ENCODE peak calls at places on chromosomes 3 and 15, in seven cellular contexts. One of them, this sample, is unnamed.

GRCh38 chr3:117411991-117412390 is 702.4 kb downstream of the TUSC7 start:
- DNase-seq in NCI-H1436: no peak
- DNase-seq in CD8-positive, alpha-beta memory T cell: no peak
- DNase-seq in stimulated activated CD8-positive, alpha-beta memory T cell treated with anti-CD3 and anti-CD28 coated beads, Interleukin-4, amount 100 ng/mL, for 4 hours: no peak
- DNase-seq in NAMALWA: no peak
- DNase-seq in myocyte: no peak
- DNase-seq in GM12892: no peak
- DNase-seq in this sample: no peak

GRCh38 chr3:128348805-128349531 is 117.7 kb downstream of the DNAJB8 start:
- DNase-seq in GM12892: no peak
- DNase-seq in stimulated activated CD8-positive, alpha-beta memory T cell treated with anti-CD3 and anti-CD28 coated beads, Interleukin-4, amount 100 ng/mL, for 4 hours: no peak
- DNase-seq in NCI-H1436: no peak
- DNase-seq in NAMALWA: peak; percentile 24
- DNase-seq in CD8-positive, alpha-beta memory T cell: no peak
- DNase-seq in myocyte: no peak
- DNase-seq in this sample: no peak

GRCh38 chr15:69880616-69881309 is 217.0 kb downstream of the TLE3 start:
- DNase-seq in GM12892: no peak
- DNase-seq in NCI-H1436: no peak
- DNase-seq in myocyte: no peak
- DNase-seq in CD8-positive, alpha-beta memory T cell: no peak
- DNase-seq in NAMALWA: peak; percentile 49
- DNase-seq in stimulated activated CD8-positive, alpha-beta memory T cell treated with anti-CD3 and anti-CD28 coated beads, Interleukin-4, amount 100 ng/mL, for 4 hours: no peak
- DNase-seq in this sample: no peak

GRCh38 chr3:135871311-135871710 is 94.2 kb upstream of the PPP2R3A start:
- DNase-seq in myocyte: peak; percentile 45
- DNase-seq in stimulated activated CD8-positive, alpha-beta memory T cell treated with anti-CD3 and anti-CD28 coated beads, Interleukin-4, amount 100 ng/mL, for 4 hours: no peak
- DNase-seq in GM12892: no peak
- DNase-seq in NCI-H1436: no peak
- DNase-seq in NAMALWA: no peak
- DNase-seq in CD8-positive, alpha-beta memory T cell: no peak
- DNase-seq in this sample: no peak

GRCh38 chr3:172709776-172710708 is 825 bp downstream of the NCEH1 start:
- DNase-seq in CD8-positive, alpha-beta memory T cell: no peak
- DNase-seq in NCI-H1436: no peak
- DNase-seq in myocyte: peak; percentile 51
- DNase-seq in stimulated activated CD8-positive, alpha-beta memory T cell treated with anti-CD3 and anti-CD28 coated beads, Interleukin-4, amount 100 ng/mL, for 4 hours: no peak
- DNase-seq in NAMALWA: peak; percentile 39
- DNase-seq in GM12892: no peak
- DNase-seq in this sample: no peak

GRCh38 chr3:124592658-124593441 is 137.4 kb upstream of the UMPS start:
- DNase-seq in CD8-positive, alpha-beta memory T cell: no peak
- DNase-seq in stimulated activated CD8-positive, alpha-beta memory T cell treated with anti-CD3 and anti-CD28 coated beads, Interleukin-4, amount 100 ng/mL, for 4 hours: no peak
- DNase-seq in NAMALWA: no peak
- DNase-seq in myocyte: no peak
- DNase-seq in NCI-H1436: no peak
- DNase-seq in GM12892: no peak
- DNase-seq in this sample: no peak

GRCh38 chr15:58864602-58865419 is 68.7 kb downstream of the SLTM start:
- DNase-seq in NAMALWA: no peak
- DNase-seq in myocyte: peak; percentile 24
- DNase-seq in stimulated activated CD8-positive, alpha-beta memory T cell treated with anti-CD3 and anti-CD28 coated beads, Interleukin-4, amount 100 ng/mL, for 4 hours: no peak
- DNase-seq in GM12892: no peak
- DNase-seq in CD8-positive, alpha-beta memory T cell: no peak
- DNase-seq in NCI-H1436: no peak
- DNase-seq in this sample: no peak

GRCh38 chr15:80942746-80943565 is 46.7 kb downstream of the MESD start:
- DNase-seq in myocyte: no peak
- DNase-seq in NAMALWA: no peak
- DNase-seq in GM12892: no peak
- DNase-seq in CD8-positive, alpha-beta memory T cell: no peak
- DNase-seq in NCI-H1436: no peak
- DNase-seq in stimulated activated CD8-positive, alpha-beta memory T cell treated with anti-CD3 and anti-CD28 coated beads, Interleukin-4, amount 100 ng/mL, for 4 hours: no peak
- DNase-seq in this sample: no peak

GRCh38 chr15:79329186-79329611 is 18.3 kb downstream of the TMED3 start:
- DNase-seq in CD8-positive, alpha-beta memory T cell: no peak
- DNase-seq in GM12892: no peak
- DNase-seq in myocyte: peak; percentile 72
- DNase-seq in NCI-H1436: no peak
- DNase-seq in stimulated activated CD8-positive, alpha-beta memory T cell treated with anti-CD3 and anti-CD28 coated beads, Interleukin-4, amount 100 ng/mL, for 4 hours: no peak
- DNase-seq in NAMALWA: no peak
- DNase-seq in this sample: no peak

GRCh38 chr15:72604794-72605193 is 49.7 kb upstream of the GOLGA6B start:
- DNase-seq in myocyte: no peak
- DNase-seq in NAMALWA: no peak
- DNase-seq in stimulated activated CD8-positive, alpha-beta memory T cell treated with anti-CD3 and anti-CD28 coated beads, Interleukin-4, amount 100 ng/mL, for 4 hours: no peak
- DNase-seq in NCI-H1436: no peak
- DNase-seq in CD8-positive, alpha-beta memory T cell: no peak
- DNase-seq in GM12892: no peak
- DNase-seq in this sample: no peak

GRCh38 chr15:92452143-92452542 is 58.5 kb downstream of the ST8SIA2 start:
- DNase-seq in stimulated activated CD8-positive, alpha-beta memory T cell treated with anti-CD3 and anti-CD28 coated beads, Interleukin-4, amount 100 ng/mL, for 4 hours: no peak
- DNase-seq in myocyte: peak; percentile 63
- DNase-seq in CD8-positive, alpha-beta memory T cell: no peak
- DNase-seq in GM12892: no peak
- DNase-seq in NCI-H1436: no peak
- DNase-seq in NAMALWA: no peak
- DNase-seq in this sample: no peak

GRCh38 chr15:86772369-86773059 is 692.8 kb downstream of the AGBL1 start:
- DNase-seq in GM12892: no peak
- DNase-seq in CD8-positive, alpha-beta memory T cell: no peak
- DNase-seq in NAMALWA: no peak
- DNase-seq in NCI-H1436: no peak
- DNase-seq in stimulated activated CD8-positive, alpha-beta memory T cell treated with anti-CD3 and anti-CD28 coated beads, Interleukin-4, amount 100 ng/mL, for 4 hours: no peak
- DNase-seq in myocyte: no peak
- DNase-seq in this sample: no peak

GRCh38 chr3:79154861-79155260 is 612.9 kb downstream of the ROBO1 start:
- DNase-seq in NCI-H1436: no peak
- DNase-seq in GM12892: no peak
- DNase-seq in NAMALWA: no peak
- DNase-seq in myocyte: peak; percentile 76
- DNase-seq in stimulated activated CD8-positive, alpha-beta memory T cell treated with anti-CD3 and anti-CD28 coated beads, Interleukin-4, amount 100 ng/mL, for 4 hours: no peak
- DNase-seq in CD8-positive, alpha-beta memory T cell: no peak
- DNase-seq in this sample: no peak

GRCh38 chr3:61237858-61238257 is 13.4 kb downstream of the FHIT start:
- DNase-seq in CD8-positive, alpha-beta memory T cell: no peak
- DNase-seq in stimulated activated CD8-positive, alpha-beta memory T cell treated with anti-CD3 and anti-CD28 coated beads, Interleukin-4, amount 100 ng/mL, for 4 hours: no peak
- DNase-seq in GM12892: no peak
- DNase-seq in NCI-H1436: no peak
- DNase-seq in NAMALWA: no peak
- DNase-seq in myocyte: no peak
- DNase-seq in this sample: no peak

GRCh38 chr15:66698318-66698961 is 3.6 kb upstream of the SMAD6 start:
- DNase-seq in NAMALWA: peak; percentile 53
- DNase-seq in GM12892: no peak
- DNase-seq in CD8-positive, alpha-beta memory T cell: no peak
- DNase-seq in NCI-H1436: peak; percentile 43
- DNase-seq in myocyte: peak; percentile 75
- DNase-seq in stimulated activated CD8-positive, alpha-beta memory T cell treated with anti-CD3 and anti-CD28 coated beads, Interleukin-4, amount 100 ng/mL, for 4 hours: no peak
- DNase-seq in this sample: peak; percentile 8

GRCh38 chr3:132783152-132783551 is 60.9 kb upstream of the NPHP3 start:
- DNase-seq in NAMALWA: no peak
- DNase-seq in CD8-positive, alpha-beta memory T cell: no peak
- DNase-seq in stimulated activated CD8-positive, alpha-beta memory T cell treated with anti-CD3 and anti-CD28 coated beads, Interleukin-4, amount 100 ng/mL, for 4 hours: no peak
- DNase-seq in NCI-H1436: no peak
- DNase-seq in myocyte: peak; percentile 68
- DNase-seq in GM12892: no peak
- DNase-seq in this sample: no peak

GRCh38 chr3:126113238-126113555 is 29.3 kb upstream of the SLC41A3 start:
- DNase-seq in NAMALWA: no peak
- DNase-seq in GM12892: no peak
- DNase-seq in stimulated activated CD8-positive, alpha-beta memory T cell treated with anti-CD3 and anti-CD28 coated beads, Interleukin-4, amount 100 ng/mL, for 4 hours: no peak
- DNase-seq in CD8-positive, alpha-beta memory T cell: no peak
- DNase-seq in NCI-H1436: no peak
- DNase-seq in myocyte: no peak
- DNase-seq in this sample: no peak

GRCh38 chr15:20353966-20354883 is 187.4 kb downstream of the GOLGA6L6 start:
- DNase-seq in CD8-positive, alpha-beta memory T cell: no peak
- DNase-seq in NCI-H1436: no peak
- DNase-seq in stimulated activated CD8-positive, alpha-beta memory T cell treated with anti-CD3 and anti-CD28 coated beads, Interleukin-4, amount 100 ng/mL, for 4 hours: no peak
- DNase-seq in NAMALWA: no peak
- DNase-seq in myocyte: no peak
- DNase-seq in GM12892: no peak
- DNase-seq in this sample: no peak

GRCh38 chr15:40054746-40055575 is 16.0 kb upstream of the SRP14 start:
- DNase-seq in CD8-positive, alpha-beta memory T cell: no peak
- DNase-seq in myocyte: peak; percentile 98
- DNase-seq in stimulated activated CD8-positive, alpha-beta memory T cell treated with anti-CD3 and anti-CD28 coated beads, Interleukin-4, amount 100 ng/mL, for 4 hours: no peak
- DNase-seq in NCI-H1436: peak; percentile 14
- DNase-seq in GM12892: peak; percentile 66
- DNase-seq in NAMALWA: peak; percentile 79
- DNase-seq in this sample: peak; percentile 38

GRCh38 chr3:72448858-72449257 is 399.4 kb downstream of the SHQ1 start:
- DNase-seq in GM12892: no peak
- DNase-seq in CD8-positive, alpha-beta memory T cell: no peak
- DNase-seq in NCI-H1436: no peak
- DNase-seq in NAMALWA: no peak
- DNase-seq in myocyte: peak; percentile 7
- DNase-seq in stimulated activated CD8-positive, alpha-beta memory T cell treated with anti-CD3 and anti-CD28 coated beads, Interleukin-4, amount 100 ng/mL, for 4 hours: no peak
- DNase-seq in this sample: no peak

GRCh38 chr3:69236808-69237707 is 114.7 kb upstream of the LMOD3 start:
- DNase-seq in NCI-H1436: no peak
- DNase-seq in NAMALWA: no peak
- DNase-seq in stimulated activated CD8-positive, alpha-beta memory T cell treated with anti-CD3 and anti-CD28 coated beads, Interleukin-4, amount 100 ng/mL, for 4 hours: no peak
- DNase-seq in myocyte: no peak
- DNase-seq in GM12892: no peak
- DNase-seq in CD8-positive, alpha-beta memory T cell: no peak
- DNase-seq in this sample: no peak

GRCh38 chr15:44325568-44325967 is 37.0 kb downstream of the GOLM2 start:
- DNase-seq in GM12892: no peak
- DNase-seq in CD8-positive, alpha-beta memory T cell: no peak
- DNase-seq in stimulated activated CD8-positive, alpha-beta memory T cell treated with anti-CD3 and anti-CD28 coated beads, Interleukin-4, amount 100 ng/mL, for 4 hours: no peak
- DNase-seq in myocyte: no peak
- DNase-seq in NAMALWA: no peak
- DNase-seq in NCI-H1436: no peak
- DNase-seq in this sample: no peak

GRCh38 chr3:37287776-37288175 is 113.4 kb upstream of the LRRFIP2 start:
- DNase-seq in CD8-positive, alpha-beta memory T cell: no peak
- DNase-seq in NCI-H1436: no peak
- DNase-seq in myocyte: no peak
- DNase-seq in NAMALWA: no peak
- DNase-seq in stimulated activated CD8-positive, alpha-beta memory T cell treated with anti-CD3 and anti-CD28 coated beads, Interleukin-4, amount 100 ng/mL, for 4 hours: no peak
- DNase-seq in GM12892: no peak
- DNase-seq in this sample: no peak

GRCh38 chr15:70569718-70570231 is 193.6 kb downstream of the UACA start:
- DNase-seq in CD8-positive, alpha-beta memory T cell: no peak
- DNase-seq in myocyte: no peak
- DNase-seq in GM12892: no peak
- DNase-seq in NAMALWA: no peak
- DNase-seq in NCI-H1436: no peak
- DNase-seq in stimulated activated CD8-positive, alpha-beta memory T cell treated with anti-CD3 and anti-CD28 coated beads, Interleukin-4, amount 100 ng/mL, for 4 hours: no peak
- DNase-seq in this sample: no peak

GRCh38 chr3:170730071-170730812 is 139.8 kb downstream of the RPL22L1 start:
- DNase-seq in GM12892: no peak
- DNase-seq in CD8-positive, alpha-beta memory T cell: no peak
- DNase-seq in myocyte: peak; percentile 70
- DNase-seq in stimulated activated CD8-positive, alpha-beta memory T cell treated with anti-CD3 and anti-CD28 coated beads, Interleukin-4, amount 100 ng/mL, for 4 hours: no peak
- DNase-seq in NAMALWA: no peak
- DNase-seq in NCI-H1436: no peak
- DNase-seq in this sample: no peak

GRCh38 chr15:41513282-41514227 is at the start of gene LTK:
- DNase-seq in GM12892: no peak
- DNase-seq in NAMALWA: peak; percentile 67
- DNase-seq in myocyte: peak; percentile 95
- DNase-seq in CD8-positive, alpha-beta memory T cell: peak; percentile 24
- DNase-seq in stimulated activated CD8-positive, alpha-beta memory T cell treated with anti-CD3 and anti-CD28 coated beads, Interleukin-4, amount 100 ng/mL, for 4 hours: no peak
- DNase-seq in NCI-H1436: no peak
- DNase-seq in this sample: no peak

GRCh38 chr15:87722941-87723691 is 533.4 kb downstream of the NTRK3 start:
- DNase-seq in NCI-H1436: no peak
- DNase-seq in GM12892: no peak
- DNase-seq in myocyte: no peak
- DNase-seq in NAMALWA: no peak
- DNase-seq in stimulated activated CD8-positive, alpha-beta memory T cell treated with anti-CD3 and anti-CD28 coated beads, Interleukin-4, amount 100 ng/mL, for 4 hours: no peak
- DNase-seq in CD8-positive, alpha-beta memory T cell: no peak
- DNase-seq in this sample: no peak

GRCh38 chr3:71512000-71512399 is 71.5 kb downstream of the FOXP1 start:
- DNase-seq in NCI-H1436: no peak
- DNase-seq in myocyte: no peak
- DNase-seq in NAMALWA: peak; percentile 47
- DNase-seq in stimulated activated CD8-positive, alpha-beta memory T cell treated with anti-CD3 and anti-CD28 coated beads, Interleukin-4, amount 100 ng/mL, for 4 hours: no peak
- DNase-seq in GM12892: peak; percentile 16
- DNase-seq in CD8-positive, alpha-beta memory T cell: peak; percentile 53
- DNase-seq in this sample: no peak

This sample was measured in NCI-H774.